ENCODE peak calls at places on chromosomes 12 and 14, in six cellular contexts. F is GM23248, R is PC-3, U is GM23338, V is SK-N-SH, I is MM.1S. X is an unnamed sample. For H3F3A, the result is how much of the 10 kb centered on the place peaks cover.

GRCh38 chr12:97283297-97283696 is 179.3 kb upstream of the RMST start:
- DNase-seq in F (no peak), R (no peak), U (peak), V (peak), I (no peak), X (peak)

GRCh38 chr14:59464651-59465569 is at the start of gene GPR135:
- DNase-seq in F (peak), R (peak), U (peak), V (peak), I (peak), X (peak)

GRCh38 chr12:94845110-94845509 is 158.4 kb downstream of the NDUFA12 start:
- DNase-seq in F (no peak), R (no peak), U (no peak), V (no peak), I (no peak), X (no peak)

GRCh38 chr12:92735131-92735721 is 32.4 kb downstream of the PLEKHG7 start:
- DNase-seq in F (peak), R (peak), U (peak), V (no peak), I (no peak), X (no peak)

GRCh38 chr12:115232455-115233156 is 548.6 kb upstream of the TBX3 start:
- DNase-seq in F (peak), R (no peak), U (no peak), V (no peak), I (no peak), X (no peak)

GRCh38 chr14:31208546-31209424 is 1.2 kb upstream of the HECTD1 start:
- DNase-seq in F (no peak), R (no peak), U (no peak), V (no peak), I (no peak), X (no peak)

GRCh38 chr14:30921305-30921704 is 46.9 kb downstream of the COCH start:
- DNase-seq in F (peak), R (no peak), U (no peak), V (no peak), I (no peak), X (no peak)

GRCh38 chr12:32062841-32063240 is 43.8 kb upstream of the BICD1 start:
- DNase-seq in F (no peak), R (no peak), U (no peak), V (peak), I (peak), X (no peak)

GRCh38 chr12:99454539-99455172 is 192.9 kb upstream of the GARIN6 start:
- DNase-seq in F (peak), R (no peak), U (no peak), V (no peak), I (no peak), X (no peak)

GRCh38 chr14:22008098-22008412 is 334.4 kb upstream of the OR4E1 start:
- DNase-seq in F (no peak), R (no peak), U (no peak), V (no peak), I (no peak), X (no peak)

GRCh38 chr14:64788706-64789105 is 84.5 kb downstream of the PLEKHG3 start:
- DNase-seq in F (peak), R (peak), U (no peak), V (no peak), I (no peak), X (no peak)

GRCh38 chr12:98816720-98817119 is 171.6 kb downstream of the APAF1 start:
- DNase-seq in F (no peak), R (no peak), U (no peak), V (peak), I (no peak), X (no peak)

GRCh38 chr14:37196604-37197420 is 925 bp upstream of the MIPOL1 start:
- DNase-seq in F (peak), R (peak), U (no peak), V (no peak), I (no peak), X (no peak)

GRCh38 chr12:103917873-103918272 is 12.3 kb upstream of the HSP90B1 start:
- DNase-seq in F (no peak), R (no peak), U (no peak), V (no peak), I (no peak), X (no peak)

GRCh38 chr12:47082283-47082962 is 2.7 kb upstream of the AMIGO2 start:
- DNase-seq in F (no peak), R (no peak), U (no peak), V (no peak), I (no peak), X (no peak)
- TF ChIP-seq EZH2phosphoT487 in F (no peak), R (no peak), U (no peak), V (no peak), I (no peak), X (no peak)

GRCh38 chr14:104794099-104794498 is 1.4 kb downstream of the AKT1 start:
- DNase-seq in F (peak), R (peak), U (no peak), V (peak), I (no peak), X (peak)
- H3F3A ChIP-seq in F (under half), R (under half), U (under half), V (under half), I (under half), X (under half)

GRCh38 chr12:19544351-19544750 is 105.1 kb downstream of the AEBP2 start:
- DNase-seq in F (peak), R (no peak), U (no peak), V (no peak), I (no peak), X (no peak)

GRCh38 chr12:19547258-19547657 is 108.0 kb downstream of the AEBP2 start:
- DNase-seq in F (peak), R (no peak), U (no peak), V (no peak), I (no peak), X (no peak)

GRCh38 chr12:19546027-19546426 is 106.7 kb downstream of the AEBP2 start:
- DNase-seq in F (peak), R (no peak), U (no peak), V (no peak), I (no peak), X (no peak)

GRCh38 chr12:19550626-19551025 is 111.3 kb downstream of the AEBP2 start:
- DNase-seq in F (no peak), R (no peak), U (no peak), V (no peak), I (no peak), X (no peak)

DNA sequence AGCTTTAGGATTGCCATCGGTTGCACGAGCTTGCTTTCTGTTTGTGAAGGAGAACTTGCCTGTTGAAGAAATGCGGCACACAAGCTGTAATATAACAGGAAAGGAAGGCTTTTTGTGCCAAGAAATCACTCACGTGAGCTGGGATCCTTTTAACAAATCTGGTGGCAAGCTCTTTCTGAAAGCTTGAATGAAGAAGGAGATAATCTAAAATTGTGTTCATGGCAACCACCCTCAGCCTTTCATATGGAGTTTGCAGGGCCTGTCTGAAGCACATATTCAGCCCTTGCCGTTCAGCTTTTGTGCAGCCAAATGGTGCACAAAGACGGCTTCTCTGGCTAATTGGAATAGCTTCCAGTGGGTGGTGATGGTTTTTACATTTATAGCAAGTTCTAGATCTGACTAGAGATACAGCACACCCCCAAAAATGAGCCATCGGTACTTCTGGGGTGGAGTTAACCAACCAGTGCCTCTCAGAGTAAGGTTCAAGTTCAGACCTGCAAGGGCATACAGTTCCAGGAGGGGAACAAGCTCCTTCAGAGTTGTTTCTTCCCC is 107.4 kb downstream of the AEBP2 start:
- DNase-seq in F (peak), R (no peak), U (no peak), V (no peak), I (no peak), X (no peak)
- H2AFZ ChIP-seq in F (peak), R (no peak), U (no peak), V (peak), I (no peak), X (no peak)

DNA sequence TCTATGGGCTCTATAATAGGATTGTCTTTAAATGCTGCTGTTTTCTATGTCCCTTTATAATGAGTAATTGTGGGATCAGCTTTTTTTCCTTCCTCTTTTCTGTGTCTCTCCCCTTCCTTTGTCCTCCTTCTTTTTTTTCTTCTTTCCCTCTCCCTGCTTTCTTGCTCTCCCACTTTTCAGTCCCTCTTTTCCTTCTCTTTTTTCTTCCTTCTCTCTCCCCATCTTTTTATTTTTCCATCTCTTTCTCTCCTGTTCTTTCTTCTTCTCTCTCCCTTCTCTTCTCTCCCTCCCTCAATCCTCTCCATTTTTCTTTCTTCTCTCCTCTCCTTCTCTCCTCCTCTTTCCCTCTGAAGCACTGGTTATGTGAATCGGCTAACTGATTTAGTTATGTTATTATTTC is 62.5 kb upstream of the RD3L start:
- DNase-seq in F (no peak), R (no peak), U (no peak), V (no peak), I (no peak), X (no peak)
- TF ChIP-seq EZH2phosphoT487 in F (no peak), R (no peak), U (no peak), V (no peak), I (no peak), X (no peak)

GRCh38 chr12:112409064-112409905 is at the start of gene RPL6:
- DNase-seq in F (peak), R (peak), U (peak), V (peak), I (peak), X (peak)
- H3F3A ChIP-seq in F (under half), R (under half), U (under half), V (half or more), I (under half), X (half or more)

DNA sequence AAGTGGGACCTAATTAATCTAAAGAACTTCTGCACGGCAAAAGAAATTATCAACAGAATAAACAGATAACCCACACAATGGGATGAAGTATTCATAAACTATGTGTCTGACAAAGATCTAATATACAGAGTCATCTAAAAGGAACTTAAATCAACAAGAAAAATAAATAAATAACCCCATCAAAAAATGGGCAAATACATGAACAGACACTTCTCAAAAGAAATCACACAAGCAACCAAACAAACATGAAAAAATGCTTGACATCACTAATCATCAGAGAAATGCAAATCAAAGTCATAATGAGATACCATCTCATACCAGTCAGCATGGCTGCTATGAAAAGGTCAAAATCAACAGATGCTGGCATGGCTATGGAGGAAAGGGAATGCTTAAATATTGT is 466.9 kb downstream of the SOX5 start:
- DNase-seq in F (no peak), R (no peak), U (no peak), V (no peak), I (no peak), X (no peak)
- H2AFZ ChIP-seq in F (no peak), R (no peak), U (no peak), V (no peak), I (no peak), X (no peak)

X was measured in neural progenitor cell.